ENCODE peak calls at places on chromosome 12, in five cellular contexts. U is PC-3, A is SK-N-SH, F is lower lobe of right lung, H is AG10803. Q is an unnamed sample.

GRCh38 chr12:110869035-110869434 is 22.2 kb downstream of the CCDC63 start:
- DNase-seq in U (no peak), A (no peak), F (no peak), H (no peak), Q (no peak)

GRCh38 chr12:119783787-119784186 is 93.3 kb downstream of the CIT start:
- DNase-seq in U (no peak), A (no peak), F (no peak), H (no peak), Q (no peak)

GRCh38 chr12:124720687-124721500 is 142.8 kb downstream of the SCARB1 start:
- DNase-seq in U (peak; percentile 64), A (peak; percentile 83), F (no peak), H (peak; percentile 85), Q (peak; percentile 36)

GRCh38 chr12:12202747-12203146 is 64.1 kb downstream of the LRP6 start:
- DNase-seq in U (no peak), A (peak; percentile 12), F (no peak), H (no peak), Q (no peak)

GRCh38 chr12:43238281-43238680 is 313.7 kb downstream of the ADAMTS20 start:
- DNase-seq in U (peak; percentile 5), A (no peak), F (no peak), H (no peak), Q (peak; percentile 5)

GRCh38 chr12:20404576-20405346 is 36.4 kb downstream of the PDE3A start:
- DNase-seq in U (no peak), A (peak; percentile 6), F (peak; percentile 46), H (no peak), Q (peak; percentile 64)

GRCh38 chr12:6423267-6424007 is 21.3 kb upstream of the CD27 start:
- DNase-seq in U (peak; percentile 84), A (peak; percentile 83), F (peak; percentile 89), H (peak; percentile 92), Q (peak; percentile 96)

GRCh38 chr12:30643366-30643765 is 52.3 kb downstream of the IPO8 start:
- DNase-seq in U (peak; percentile 8), A (no peak), F (no peak), H (no peak), Q (peak; percentile 25)

GRCh38 chr12:123270380-123271181 is 1.1 kb downstream of the CDK2AP1 start:
- DNase-seq in U (no peak), A (peak; percentile 57), F (no peak), H (peak; percentile 58), Q (peak; percentile 26)

GRCh38 chr12:5620896-5621295 is 189.0 kb downstream of the NTF3 start:
- DNase-seq in U (no peak), A (no peak), F (no peak), H (no peak), Q (no peak)

GRCh38 chr12:106954462-106955376 is 988 bp upstream of the TMEM263 start:
- DNase-seq in U (no peak), A (peak; percentile 58), F (peak; percentile 56), H (peak; percentile 47), Q (no peak)

GRCh38 chr12:101018540-101018939 is 191.5 kb downstream of the SLC5A8 start:
- DNase-seq in U (peak; percentile 89), A (no peak), F (no peak), H (peak; percentile 88), Q (peak; percentile 91)

GRCh38 chr12:95259368-95259767 is 41.8 kb downstream of the VEZT start:
- DNase-seq in U (peak; percentile 33), A (no peak), F (no peak), H (no peak), Q (no peak)

GRCh38 chr12:91975891-91976290 is 169.8 kb downstream of the BTG1 start:
- DNase-seq in U (no peak), A (no peak), F (no peak), H (no peak), Q (no peak)

GRCh38 chr12:93762059-93762719 is 85.0 kb downstream of the CRADD start:
- DNase-seq in U (no peak), A (no peak), F (no peak), H (peak; percentile 80), Q (peak; percentile 45)

GRCh38 chr12:111434680-111435338 is 29.1 kb downstream of the SH2B3 start:
- DNase-seq in U (no peak), A (no peak), F (no peak), H (peak; percentile 52), Q (peak; percentile 66)

GRCh38 chr12:43338848-43339526 is 213.0 kb downstream of the ADAMTS20 start:
- DNase-seq in U (peak; percentile 70), A (peak; percentile 31), F (no peak), H (peak; percentile 54), Q (peak; percentile 92)

GRCh38 chr12:121580959-121581680 is at the start of gene KDM2B:
- DNase-seq in U (peak; percentile 59), A (peak; percentile 46), F (no peak), H (peak; percentile 40), Q (peak; percentile 79)

GRCh38 chr12:81811066-81811777 is 52.1 kb upstream of the PPFIA2 start:
- DNase-seq in U (no peak), A (no peak), F (no peak), H (peak; percentile 29), Q (peak; percentile 59)

GRCh38 chr12:10501031-10501430 is 4.7 kb upstream of the EIF2S3B start:
- DNase-seq in U (peak; percentile 25), A (no peak), F (no peak), H (peak; percentile 21), Q (peak; percentile 68)

GRCh38 chr12:89259831-89260230 is 92.5 kb downstream of the DUSP6 start:
- DNase-seq in U (peak; percentile 46), A (no peak), F (no peak), H (no peak), Q (no peak)

GRCh38 chr12:116159175-116159574 is 118.3 kb downstream of the MED13L start:
- DNase-seq in U (no peak), A (no peak), F (no peak), H (peak; percentile 71), Q (peak; percentile 89)

GRCh38 chr12:108702534-108702933 is 28.8 kb downstream of the CORO1C start:
- DNase-seq in U (no peak), A (no peak), F (no peak), H (no peak), Q (no peak)

GRCh38 chr12:24228980-24229730 is 279.7 kb upstream of the SOX5 start:
- DNase-seq in U (no peak), A (no peak), F (no peak), H (no peak), Q (peak; percentile 42)

GRCh38 chr12:6323340-6323994 is 13.0 kb downstream of the PLEKHG6 start:
- DNase-seq in U (peak; percentile 86), A (peak; percentile 63), F (no peak), H (peak; percentile 92), Q (peak; percentile 95)

GRCh38 chr12:30098677-30099076 is 314.9 kb upstream of the TMTC1 start:
- DNase-seq in U (no peak), A (no peak), F (no peak), H (no peak), Q (no peak)

GRCh38 chr12:4388662-4389061 is 9.2 kb upstream of the FGF23 start:
- DNase-seq in U (no peak), A (no peak), F (no peak), H (no peak), Q (no peak)

GRCh38 chr12:112843272-112843671 is 51.7 kb downstream of the RPH3A start:
- DNase-seq in U (no peak), A (peak; percentile 67), F (no peak), H (peak; percentile 12), Q (peak; percentile 75)

GRCh38 chr12:104177663-104178501 is 37.7 kb upstream of the TXNRD1 start:
- DNase-seq in U (peak; percentile 85), A (peak; percentile 27), F (peak; percentile 53), H (peak; percentile 99), Q (peak; percentile 99)

GRCh38 chr12:123253606-123254459 is 17.8 kb downstream of the CDK2AP1 start:
- DNase-seq in U (no peak), A (no peak), F (no peak), H (peak; percentile 35), Q (no peak)

GRCh38 chr12:111363578-111363977 is 5.3 kb downstream of the PHETA1 start:
- DNase-seq in U (no peak), A (no peak), F (no peak), H (peak; percentile 73), Q (peak; percentile 74)

GRCh38 chr12:101040936-101041335 is 169.1 kb downstream of the SLC5A8 start:
- DNase-seq in U (peak; percentile 42), A (no peak), F (no peak), H (peak; percentile 60), Q (no peak)

GRCh38 chr12:130483616-130484180 is 146.0 kb downstream of the PIWIL1 start:
- DNase-seq in U (no peak), A (no peak), F (no peak), H (no peak), Q (no peak)

GRCh38 chr12:96206957-96207356 is 12.8 kb downstream of the ELK3 start:
- DNase-seq in U (no peak), A (no peak), F (no peak), H (no peak), Q (no peak)

GRCh38 chr12:8449293-8449944 is 6.3 kb upstream of the CLEC6A start:
- DNase-seq in U (no peak), A (no peak), F (no peak), H (no peak), Q (no peak)

GRCh38 chr12:95522692-95523091 is 28.6 kb downstream of the USP44 start:
- DNase-seq in U (no peak), A (no peak), F (no peak), H (no peak), Q (no peak)

GRCh38 chr12:15205341-15206010 is 15.7 kb downstream of the RERG start:
- DNase-seq in U (peak; percentile 49), A (no peak), F (no peak), H (no peak), Q (no peak)

GRCh38 chr12:219891-220352 is 6.0 kb upstream of the SLC6A12 start:
- DNase-seq in U (peak; percentile 56), A (peak; percentile 91), F (peak; percentile 87), H (peak; percentile 37), Q (peak; percentile 68)
- TF ChIP-seq CTCF in U (peak; percentile 69), A (peak; percentile 68), F (peak; percentile 74), H (peak; percentile 51), Q (peak; percentile 80)

DNA sequence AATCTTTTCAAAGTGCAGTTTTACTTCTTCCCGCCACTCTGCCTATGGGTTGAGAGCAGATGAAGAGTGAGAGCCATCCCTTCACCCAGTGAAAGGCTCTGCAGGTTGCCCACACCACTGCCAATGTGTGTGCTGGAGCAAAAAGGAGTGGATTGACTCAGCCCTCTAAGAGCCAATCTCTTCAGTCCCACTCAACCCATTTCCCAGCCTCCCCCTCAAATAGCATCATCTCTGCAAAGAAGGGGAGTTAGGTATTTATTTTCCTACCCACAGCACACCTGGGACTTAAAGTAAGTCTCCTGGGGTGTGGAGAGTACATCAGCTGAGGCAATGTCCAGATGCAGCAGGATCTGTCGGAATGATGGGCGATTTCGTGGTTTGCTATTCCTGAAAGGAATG is 15.3 kb downstream of the MAP3K12 start:
- DNase-seq in U (no peak), A (no peak), F (no peak), H (no peak), Q (no peak)
- H3K4me3 ChIP-seq in U (no peak overlapping the region), A (no peak overlapping the region), F (no peak overlapping the region), H (no peak overlapping the region), Q (no peak overlapping the region)

GRCh38 chr12:76259660-76260389 is 88.4 kb downstream of the BBS10 start:
- DNase-seq in U (peak; percentile 48), A (no peak), F (no peak), H (peak; percentile 91), Q (peak; percentile 94)
- TF ChIP-seq CTCF in U (no peak), A (no peak), F (no peak), H (no peak), Q (no peak)

GRCh38 chr12:28086521-28086920 is 103.7 kb upstream of the CCDC91 start:
- DNase-seq in U (no peak), A (no peak), F (no peak), H (no peak), Q (no peak)
- H3K4me3 ChIP-seq in U (no peak overlapping the region), A (no peak overlapping the region), F (no peak overlapping the region), H (no peak overlapping the region), Q (no peak overlapping the region)